ENCODE peak calls at places on chromosomes 3 and 15, in four cellular contexts. P is activated naive CD8-positive, alpha-beta T cell treated with anti-CD3 and anti-CD28 coated beads, Interleukin-2, amount 50 U/mL, for 24 hours; R is NCI-H345; S is small intestine. Z is an unnamed sample.

GRCh38 chr15:68552773-68553172 is 26.0 kb upstream of the CORO2B start:
- DNase-seq in P (no peak), R (peak; percentile 5), S (no peak), Z (no peak)

GRCh38 chr15:49313650-49314049 is 109.4 kb upstream of the FGF7 start:
- DNase-seq in P (no peak), R (no peak), S (no peak), Z (no peak)

GRCh38 chr15:44029940-44030568 is 165.0 kb downstream of the FRMD5 start:
- DNase-seq in P (no peak), R (no peak), S (no peak), Z (no peak)

GRCh38 chr3:155885299-155885698 is 14.8 kb downstream of the GMPS start:
- DNase-seq in P (no peak), R (no peak), S (no peak), Z (no peak)

GRCh38 chr15:89132611-89133242 is 44.5 kb downstream of the ABHD2 start:
- DNase-seq in P (no peak), R (no peak), S (no peak), Z (no peak)

GRCh38 chr3:126685041-126685440 is 19.0 kb upstream of the CHCHD6 start:
- DNase-seq in P (no peak), R (no peak), S (no peak), Z (no peak)

GRCh38 chr3:71926242-71926560 is 141.3 kb upstream of the PROK2 start:
- DNase-seq in P (no peak), R (peak; percentile 66), S (peak; percentile 69), Z (peak; percentile 20)

GRCh38 chr3:34237946-34238345 is 439.5 kb downstream of the PDCD6IP start:
- DNase-seq in P (no peak), R (no peak), S (no peak), Z (no peak)

GRCh38 chr3:179398574-179399249 is 51.2 kb downstream of the MFN1 start:
- DNase-seq in P (no peak), R (no peak), S (no peak), Z (no peak)

GRCh38 chr15:77748078-77749064 is 115.7 kb upstream of the LINGO1 start:
- DNase-seq in P (peak; percentile 7), R (no peak), S (no peak), Z (no peak)

GRCh38 chr3:30668051-30668609 is 61.7 kb downstream of the TGFBR2 start:
- DNase-seq in P (no peak), R (no peak), S (no peak), Z (no peak)

GRCh38 chr15:95558131-95558530 is 772.4 kb upstream of the NR2F2 start:
- DNase-seq in P (no peak), R (no peak), S (no peak), Z (no peak)

GRCh38 chr15:48062476-48062875 is 58.3 kb upstream of the SLC24A5 start:
- DNase-seq in P (no peak), R (no peak), S (no peak), Z (no peak)

GRCh38 chr3:78863294-78864203 is 904.2 kb downstream of the ROBO1 start:
- DNase-seq in P (no peak), R (no peak), S (no peak), Z (no peak)

GRCh38 chr15:40328176-40328575 is 4.7 kb downstream of the INAFM2 start:
- DNase-seq in P (no peak), R (no peak), S (no peak), Z (no peak)

GRCh38 chr15:70234256-70234965 is 136.7 kb upstream of the TLE3 start:
- DNase-seq in P (peak; percentile 34), R (no peak), S (no peak), Z (no peak)

GRCh38 chr15:67049351-67050044 is 15.9 kb upstream of the SMAD3 start:
- DNase-seq in P (no peak), R (no peak), S (peak; percentile 92), Z (no peak)

GRCh38 chr15:67033521-67033920 is 31.9 kb upstream of the SMAD3 start:
- DNase-seq in P (no peak), R (no peak), S (peak; percentile 46), Z (no peak)

GRCh38 chr3:51953445-51953844 is 1.7 kb upstream of the GPR62 start:
- DNase-seq in P (no peak), R (no peak), S (no peak), Z (no peak)

GRCh38 chr3:150743508-150743907 is 19.5 kb downstream of the SIAH2 start:
- DNase-seq in P (no peak), R (no peak), S (no peak), Z (no peak)